ENCODE peak calls at places on chromosomes 5 and 9, in four cellular contexts. X, I, A and B are unnamed samples.

GRCh38 chr9:129610473-129611301 is 10.2 kb downstream of the C9orf50 start:
- DNase-seq in X (peak), I (peak), A (peak), B (peak)

GRCh38 chr9:17863213-17863883 is 284.5 kb downstream of the SH3GL2 start:
- DNase-seq in X (no peak), I (no peak), A (no peak), B (no peak)

GRCh38 chr5:143494162-143494561 is 90.7 kb upstream of the NR3C1 start:
- DNase-seq in X (no peak), I (no peak), A (no peak), B (no peak)

GRCh38 chr9:98117984-98118639 is 910 bp downstream of the TRIM14 start:
- DNase-seq in X (peak), I (peak), A (peak), B (no peak)

GRCh38 chr5:149486726-149487635 is 64.3 kb downstream of the CSNK1A1 start:
- DNase-seq in X (no peak), I (peak), A (no peak), B (no peak)

GRCh38 chr5:115801152-115801551 is 15.3 kb downstream of the CDO1 start:
- DNase-seq in X (no peak), I (no peak), A (no peak), B (no peak)

GRCh38 chr5:108788142-108788541 is 40.4 kb downstream of the FER start:
- DNase-seq in X (no peak), I (no peak), A (no peak), B (no peak)

GRCh38 chr9:72041775-72042194 is 18.6 kb downstream of the C9orf57 start:
- DNase-seq in X (peak), I (no peak), A (no peak), B (no peak)

GRCh38 chr5:54904425-54904824 is 81.0 kb downstream of the ESM1 start:
- DNase-seq in X (peak), I (no peak), A (no peak), B (peak)

GRCh38 chr9:130537346-130538050 is 41.9 kb upstream of the FUBP3 start:
- DNase-seq in X (no peak), I (no peak), A (no peak), B (no peak)

GRCh38 chr5:93600409-93601052 is 17.5 kb downstream of the NR2F1 start:
- DNase-seq in X (no peak), I (no peak), A (no peak), B (no peak)

GRCh38 chr9:108662935-108663334 is 192.9 kb downstream of the ACTL7B start:
- DNase-seq in X (no peak), I (no peak), A (no peak), B (no peak)

GRCh38 chr5:138568061-138568824 is 7.0 kb downstream of the HSPA9 start:
- DNase-seq in X (no peak), I (no peak), A (no peak), B (no peak)

DNA sequence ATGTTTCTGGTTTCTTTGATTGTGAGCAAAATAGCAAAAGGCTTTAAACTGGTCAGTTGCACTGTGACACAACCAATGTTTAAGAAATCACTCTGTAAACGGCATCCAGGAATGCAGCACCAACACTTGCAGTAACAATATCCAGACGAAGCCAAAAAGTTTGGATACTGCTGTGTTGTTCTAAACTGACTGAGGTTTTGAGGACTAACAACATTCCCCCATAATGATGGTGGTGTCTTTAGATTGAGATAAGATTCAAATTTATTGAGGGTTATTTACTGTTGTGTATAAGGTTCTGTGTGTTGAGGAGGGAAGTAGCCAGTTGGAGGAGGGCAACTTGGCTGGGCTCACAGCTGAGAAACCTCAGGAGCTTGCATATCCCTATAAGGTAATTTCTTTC is 353.6 kb downstream of the BNC2 start:
- DNase-seq in X (no peak), I (peak), A (no peak), B (no peak)
- H3K4me2 ChIP-seq in X (no peak), I (no peak), A (no peak), B (no peak)

GRCh38 chr5:111309384-111309783 is 85.2 kb downstream of the CAMK4 start:
- DNase-seq in X (no peak), I (no peak), A (no peak), B (no peak)
- H3K4me3 ChIP-seq in X (no peak), I (no peak), A (no peak), B (no peak)

GRCh38 chr5:134503088-134503936 is 22.2 kb upstream of the JADE2 start:
- DNase-seq in X (peak), I (peak), A (no peak), B (no peak)

GRCh38 chr5:134502259-134502658 is 23.2 kb upstream of the JADE2 start:
- DNase-seq in X (no peak), I (no peak), A (no peak), B (no peak)

GRCh38 chr5:134503937-134504437 is 21.5 kb upstream of the JADE2 start:
- DNase-seq in X (no peak), I (no peak), A (no peak), B (no peak)

GRCh38 chr5:134504629-134505300 is 20.7 kb upstream of the JADE2 start:
- DNase-seq in X (no peak), I (no peak), A (no peak), B (no peak)

DNA sequence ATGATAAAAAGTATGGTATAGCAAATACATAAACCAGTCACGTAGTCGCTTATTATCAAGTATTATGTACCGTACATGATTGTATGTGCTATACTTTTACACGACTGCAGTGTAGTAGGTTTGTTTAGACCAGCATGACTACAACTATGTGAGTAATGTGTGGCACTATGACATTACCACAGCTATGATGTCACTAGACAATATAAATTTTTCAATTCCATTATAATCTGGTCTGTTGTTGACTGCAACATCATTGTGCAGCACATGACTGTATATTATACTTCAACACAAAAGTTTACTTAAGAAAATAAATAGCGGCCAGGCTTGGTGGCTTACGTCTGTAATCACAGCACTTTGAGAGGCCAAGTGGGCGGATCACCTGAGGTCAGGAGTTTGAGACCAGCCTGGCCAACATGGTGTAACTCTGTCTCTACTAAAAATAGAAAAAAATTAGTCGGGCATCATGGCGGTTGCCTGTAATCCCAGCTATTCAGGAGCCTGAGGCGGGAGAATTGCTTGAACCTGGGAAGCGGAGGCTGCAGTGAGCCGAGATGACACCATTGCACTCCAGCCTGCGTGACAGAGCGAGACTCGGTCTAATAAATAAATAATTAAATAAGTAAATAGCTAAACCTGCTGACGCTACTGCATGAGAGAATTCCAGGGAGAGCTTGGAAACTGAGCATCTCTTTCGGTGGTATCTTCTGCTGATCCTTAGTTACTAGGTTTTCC is 24.6 kb upstream of the JADE2 start:
- DNase-seq in X (no peak), I (no peak), A (no peak), B (no peak)
- H3K4me2 ChIP-seq in X (no peak), I (no peak), A (no peak), B (no peak)

DNA sequence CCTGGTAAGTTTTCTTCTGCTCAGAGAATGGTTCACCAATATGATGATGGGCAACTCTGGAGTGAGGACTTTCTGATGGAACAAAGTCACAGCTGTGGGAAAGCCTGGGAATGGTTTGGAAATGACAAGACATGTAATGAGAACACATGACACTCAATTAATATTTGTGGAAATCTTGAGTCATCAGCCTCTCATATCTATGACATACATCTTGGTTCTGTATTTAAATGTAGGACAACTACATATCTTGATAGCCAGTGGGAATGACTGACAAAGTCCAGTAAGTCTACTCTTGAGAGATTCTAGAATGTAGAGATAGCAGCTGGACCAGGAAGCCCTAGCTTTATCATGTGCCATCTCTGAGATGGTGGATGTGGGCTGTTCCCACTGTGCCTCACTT is 85.5 kb downstream of the PALM2AKAP2 start:
- DNase-seq in X (no peak), I (no peak), A (no peak), B (no peak)
- H3K4me3 ChIP-seq in X (no peak), I (no peak), A (no peak), B (no peak)

GRCh38 chr5:128770907-128771306 is 194.4 kb upstream of the SLC27A6 start:
- DNase-seq in X (no peak), I (no peak), A (no peak), B (no peak)

GRCh38 chr5:128763324-128763723 is 202.0 kb upstream of the SLC27A6 start:
- DNase-seq in X (no peak), I (no peak), A (no peak), B (no peak)

GRCh38 chr5:128765448-128766061 is 199.7 kb upstream of the SLC27A6 start:
- DNase-seq in X (no peak), I (no peak), A (no peak), B (no peak)

DNA sequence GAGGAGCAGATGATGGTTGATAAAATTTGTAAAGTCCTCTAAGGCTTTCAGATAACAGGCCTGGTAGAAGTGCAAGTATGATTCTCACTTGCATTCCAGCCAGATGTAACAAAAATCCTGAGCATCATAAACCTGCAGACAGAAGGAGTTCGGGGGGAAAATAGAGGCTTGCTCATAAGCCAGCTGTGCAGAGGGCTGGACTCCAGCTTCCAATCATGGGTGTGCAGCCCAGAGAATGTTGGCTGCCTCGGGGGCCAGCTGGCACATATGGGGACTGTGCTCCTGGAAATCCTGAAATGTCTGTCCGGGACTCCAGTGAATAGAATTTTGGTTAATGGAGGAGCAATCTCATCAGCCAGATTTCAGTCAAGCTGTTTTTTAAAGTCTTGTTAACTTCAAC is 200.4 kb upstream of the SLC27A6 start:
- DNase-seq in X (no peak), I (no peak), A (no peak), B (no peak)
- H3K4me2 ChIP-seq in X (no peak), I (no peak), A (no peak), B (no peak)

GRCh38 chr5:73438897-73439470 is 9.6 kb downstream of the FOXD1 start:
- DNase-seq in X (no peak), I (no peak), A (no peak), B (no peak)

GRCh38 chr5:73440262-73440661 is 8.3 kb downstream of the FOXD1 start:
- DNase-seq in X (no peak), I (no peak), A (no peak), B (no peak)

GRCh38 chr5:73436535-73437125 is 11.9 kb downstream of the FOXD1 start:
- DNase-seq in X (peak), I (no peak), A (no peak), B (no peak)

GRCh38 chr5:73437126-73438047 is 11.2 kb downstream of the FOXD1 start:
- DNase-seq in X (peak), I (peak), A (no peak), B (no peak)

DNA sequence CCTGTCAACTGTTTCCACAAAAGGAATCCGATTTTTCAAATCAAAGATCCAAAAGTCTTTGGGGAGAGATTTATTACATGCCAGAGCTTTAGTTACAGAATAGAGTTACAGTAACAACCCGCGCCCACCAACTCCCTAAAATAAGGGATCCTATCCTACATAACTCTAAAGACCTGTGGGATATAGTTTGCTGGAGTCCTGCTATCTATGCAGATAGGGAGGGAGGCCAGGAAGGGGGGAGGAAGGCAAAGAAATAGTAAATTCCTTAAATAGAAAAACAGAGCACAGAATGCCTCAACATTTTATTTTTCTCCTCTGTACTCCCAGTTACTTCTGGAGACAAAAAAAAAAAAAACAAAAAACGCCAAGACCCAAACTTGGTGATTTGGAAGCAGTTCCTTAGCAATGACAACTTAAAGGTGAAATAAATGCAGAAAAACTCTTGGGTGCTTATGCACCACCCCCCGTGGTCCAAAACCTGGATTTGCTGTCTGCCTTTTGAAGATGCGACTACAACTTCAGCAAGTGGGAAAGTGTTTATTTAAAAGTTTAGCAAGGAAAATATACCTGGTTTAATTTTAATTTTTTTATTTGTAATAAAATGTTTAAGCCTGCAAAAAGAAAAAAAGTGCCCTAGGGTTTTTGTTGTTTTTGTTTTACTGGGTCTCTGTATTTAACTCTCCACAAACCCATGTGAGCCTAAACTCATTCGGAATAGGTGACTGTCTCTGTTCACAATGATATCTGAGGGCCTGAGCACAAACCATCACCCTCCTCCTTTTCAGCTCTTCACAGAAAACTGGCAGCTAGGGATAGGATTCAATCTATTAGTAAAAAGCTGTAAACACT is 10.3 kb downstream of the FOXD1 start:
- DNase-seq in X (no peak), I (no peak), A (no peak), B (no peak)
- H3K4me3 ChIP-seq in X (no peak), I (peak), A (no peak), B (no peak)

GRCh38 chr9:96554801-96555566 is 64.7 kb downstream of the CDC14B start:
- DNase-seq in X (no peak), I (peak), A (no peak), B (no peak)

GRCh38 chr9:96556701-96557461 is 62.8 kb downstream of the CDC14B start:
- DNase-seq in X (no peak), I (no peak), A (no peak), B (no peak)

GRCh38 chr9:96559339-96559943 is 60.2 kb downstream of the CDC14B start:
- DNase-seq in X (no peak), I (no peak), A (no peak), B (no peak)

GRCh38 chr9:96555567-96556386 is 63.9 kb downstream of the CDC14B start:
- DNase-seq in X (no peak), I (no peak), A (no peak), B (no peak)

GRCh38 chr9:96557921-96558320 is 61.7 kb downstream of the CDC14B start:
- DNase-seq in X (no peak), I (no peak), A (no peak), B (no peak)
- H3K4me2 ChIP-seq in X (no peak), I (no peak), A (no peak), B (no peak)

GRCh38 chr5:66828046-66828550 is 231.9 kb downstream of the MAST4 start:
- DNase-seq in X (no peak), I (no peak), A (no peak), B (peak)
- H3K4me3 ChIP-seq in X (peak), I (peak), A (no peak), B (peak)

GRCh38 chr9:134434896-134435506 is 108.7 kb downstream of the RXRA start:
- DNase-seq in X (peak), I (peak), A (no peak), B (no peak)
- H3K4me2 ChIP-seq in X (peak), I (peak), A (no peak), B (no peak)

GRCh38 chr5:150641826-150642566 is 1.5 kb downstream of the SYNPO start:
- DNase-seq in X (no peak), I (no peak), A (no peak), B (no peak)
- H3K4me3 ChIP-seq in X (no peak), I (peak), A (no peak), B (no peak)